ENCODE peak calls at places on chromosomes 5 and 9, in four cellular contexts. O, L, H and E are unnamed samples.
A peak's percentile ranks its signal among the peaks of the same experiment; 100 is the strongest.

GRCh38 chr5:101720033-101720432 is 576.1 kb downstream of the SLCO4C1 start:
- DNase-seq in H (no peak), L (no peak), O (no peak), E (no peak)

GRCh38 chr5:41071975-41072374 is 833 bp upstream of the MROH2B start:
- DNase-seq in L (no peak), H (no peak), O (no peak), E (no peak)

GRCh38 chr5:116441223-116441622 is 133.4 kb downstream of the SEMA6A start:
- DNase-seq in H (no peak), O (no peak), L (no peak), E (no peak)

GRCh38 chr5:5585751-5586341 is 163.4 kb downstream of the ICE1 start:
- DNase-seq in O (no peak), L (no peak), H (no peak), E (no peak)

GRCh38 chr5:151820903-151821302 is 49.1 kb downstream of the G3BP1 start:
- DNase-seq in H (no peak), O (no peak), L (no peak), E (peak; percentile 15)

GRCh38 chr5:21654-22233 is 70.2 kb upstream of the PLEKHG4B start:
- DNase-seq in O (no peak), L (no peak), H (peak; percentile 16), E (no peak)

GRCh38 chr9:7500521-7500920 is 299.1 kb downstream of the DMAC1 start:
- DNase-seq in L (no peak), H (no peak), O (no peak), E (no peak)

GRCh38 chr5:1916041-1917001 is 33.6 kb upstream of the IRX4 start:
- DNase-seq in L (no peak), H (no peak), O (no peak), E (no peak)

GRCh38 chr5:95920822-95921221 is 40.8 kb downstream of the ELL2 start:
- DNase-seq in O (no peak), H (no peak), L (no peak), E (no peak)

GRCh38 chr9:129310666-129311350 is 132.7 kb upstream of the IER5L start:
- DNase-seq in O (no peak), H (no peak), L (no peak), E (no peak)

GRCh38 chr5:158716668-158717067 is 383.0 kb downstream of the EBF1 start:
- DNase-seq in L (no peak), H (no peak), O (no peak), E (no peak)

GRCh38 chr5:100550531-100551036 is 15.4 kb downstream of the FAM174A start:
- DNase-seq in H (no peak), L (no peak), O (peak; percentile 50), E (no peak)

GRCh38 chr5:7242118-7242517 is 153.8 kb upstream of the ADCY2 start:
- DNase-seq in O (no peak), H (no peak), L (no peak), E (no peak)

GRCh38 chr5:74042559-74043357 is 416.8 kb downstream of the ARHGEF28 start:
- DNase-seq in L (no peak), H (no peak), O (no peak), E (no peak)

GRCh38 chr9:69036799-69037198 is 1.2 kb downstream of the FXN start:
- DNase-seq in O (no peak), L (no peak), H (no peak), E (no peak)

GRCh38 chr9:114911167-114911821 is 19.1 kb downstream of the TNFSF8 start:
- DNase-seq in H (peak; percentile 18), O (no peak), L (peak; percentile 28), E (no peak)

GRCh38 chr5:16994576-16994975 is 58.5 kb upstream of the MYO10 start:
- DNase-seq in O (no peak), H (peak; percentile 30), L (no peak), E (no peak)

GRCh38 chr5:107570805-107571531 is 99.8 kb downstream of the EFNA5 start:
- DNase-seq in L (no peak), H (no peak), O (peak; percentile 52), E (peak; percentile 55)
- H3K4me3 ChIP-seq in L (no peak overlapping the region), H (no peak overlapping the region), O (peak overlapping the region; percentile 63), E (no peak overlapping the region)

GRCh38 chr5:137954131-137954879 is 65.0 kb downstream of the PKD2L2 start:
- DNase-seq in H (no peak), L (peak; percentile 30), O (no peak), E (peak; percentile 15)
- H3K4me3 ChIP-seq in H (no peak overlapping the region), L (no peak overlapping the region), O (no peak overlapping the region), E (no peak overlapping the region)

GRCh38 chr9:96817973-96818372 is 36.3 kb downstream of the ZNF782 start:
- DNase-seq in H (no peak), L (no peak), O (no peak), E (no peak)

GRCh38 chr9:96818535-96818934 is 35.8 kb downstream of the ZNF782 start:
- DNase-seq in O (no peak), H (no peak), L (no peak), E (no peak)

GRCh38 chr9:96813607-96814006 is 35.7 kb upstream of the ZNF510 start:
- DNase-seq in H (no peak), O (no peak), L (no peak), E (no peak)
- H3K4me3 ChIP-seq in H (no peak overlapping the region), O (no peak overlapping the region), L (no peak overlapping the region), E (no peak overlapping the region)

GRCh38 chr9:133126697-133127339 is 5.8 kb upstream of the RALGDS start:
- DNase-seq in O (peak; percentile 50), L (no peak), H (peak; percentile 61), E (peak; percentile 12)
- H3K4me3 ChIP-seq in O (peak overlapping the region; percentile 59), L (no peak overlapping the region), H (no peak overlapping the region), E (no peak overlapping the region)

DNA sequence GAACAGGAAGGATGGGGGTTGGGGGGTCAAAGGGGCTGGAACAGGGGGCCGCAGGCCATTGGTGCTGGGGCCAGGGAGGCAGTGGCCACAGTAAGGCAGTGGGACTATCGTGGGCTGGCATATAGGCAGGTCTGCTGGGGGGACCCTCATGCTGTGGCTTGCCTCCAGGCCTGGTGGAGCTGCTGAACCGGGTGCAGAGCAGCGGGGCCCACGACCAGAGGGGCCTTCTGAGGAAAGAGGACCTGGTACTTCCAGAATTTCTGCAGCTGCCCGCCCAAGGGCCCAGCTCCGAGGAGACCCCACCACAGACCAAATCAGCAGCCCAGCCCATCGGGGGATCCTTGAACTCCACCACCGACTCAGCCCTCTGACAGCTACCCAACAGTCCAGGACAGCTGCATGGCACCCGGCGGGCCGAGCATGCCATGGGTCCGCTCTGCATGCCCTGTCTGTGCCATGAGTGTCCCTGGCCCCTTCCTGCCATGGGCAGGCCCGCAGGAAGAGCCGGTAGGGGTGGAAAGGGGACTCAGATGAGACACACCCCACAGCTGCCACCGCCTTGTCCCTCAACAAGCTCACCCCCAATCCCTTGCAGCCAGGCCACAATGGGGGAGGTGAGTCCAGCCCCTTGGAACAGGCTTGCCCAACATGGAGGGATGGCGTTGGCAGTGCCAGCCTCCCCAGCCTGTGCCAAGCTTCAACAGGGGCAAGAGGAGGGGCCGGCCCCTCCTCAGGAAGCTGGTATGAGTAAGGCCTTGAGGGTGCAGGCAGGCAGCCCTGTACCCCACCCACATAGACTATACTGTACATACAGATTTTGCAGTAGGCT is 12.3 kb upstream of the SLC34A1 start:
- DNase-seq in H (peak; percentile 40), L (no peak), O (no peak), E (no peak)
- H3K4me3 ChIP-seq in H (no peak overlapping the region), L (no peak overlapping the region), O (peak overlapping the region; percentile 64), E (no peak overlapping the region)

DNA sequence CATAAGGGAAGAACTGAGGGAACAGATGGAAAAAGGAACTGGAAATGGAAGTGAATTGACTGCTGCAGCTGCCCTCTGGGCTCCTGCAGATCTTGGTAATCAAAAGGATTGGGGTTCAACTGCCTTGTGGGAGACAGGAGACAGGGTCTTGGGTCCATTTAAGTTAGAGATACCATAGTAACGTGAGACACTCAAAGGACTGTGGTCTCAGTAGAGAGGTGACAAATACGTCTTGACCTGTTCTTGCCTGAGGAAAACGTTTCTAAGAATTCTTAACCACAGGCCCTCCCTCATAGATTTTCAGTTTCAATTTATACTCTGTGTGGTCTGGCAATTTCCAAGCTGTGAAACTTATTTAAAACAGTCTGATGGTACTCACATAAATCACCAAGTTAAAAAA is 100.9 kb upstream of the DHFR start:
- DNase-seq in L (no peak), H (no peak), O (no peak), E (no peak)
- H3K4me3 ChIP-seq in L (no peak overlapping the region), H (no peak overlapping the region), O (no peak overlapping the region), E (no peak overlapping the region)